ENCODE peak calls at places on chromosomes 16 and 17, in four cellular contexts. P, R, L and W are unnamed samples.

GRCh38 chr17:51044964-51045363 is 75.7 kb downstream of the SPAG9 start:
- DNase-seq in P (no peak), R (no peak), L (no peak), W (no peak)

GRCh38 chr16:30605148-30605547 is 5.0 kb downstream of the ZNF689 start:
- DNase-seq in P (no peak), R (no peak), L (no peak), W (no peak)

GRCh38 chr16:71969353-71969752 is 30.8 kb downstream of the PKD1L3 start:
- DNase-seq in P (no peak), R (no peak), L (no peak), W (no peak)

GRCh38 chr17:31533546-31534155 is 142.2 kb downstream of the RAB11FIP4 start:
- DNase-seq in P (peak; percentile 53), R (no peak), L (peak; percentile 41), W (peak; percentile 99)

GRCh38 chr17:44970136-44970737 is 2.1 kb upstream of the C1QL1 start:
- DNase-seq in P (peak; percentile 60), R (no peak), L (no peak), W (peak; percentile 96)

GRCh38 chr16:51753382-51753781 is 602.3 kb upstream of the SALL1 start:
- DNase-seq in P (no peak), R (no peak), L (no peak), W (no peak)

GRCh38 chr17:72931163-72931562 is 161.3 kb downstream of the SLC39A11 start:
- DNase-seq in P (no peak), R (peak; percentile 86), L (peak; percentile 57), W (no peak)

GRCh38 chr17:9274973-9275372 is 253.7 kb downstream of the NTN1 start:
- DNase-seq in P (no peak), R (no peak), L (no peak), W (no peak)

GRCh38 chr16:89322381-89323119 is 105.0 kb downstream of the ZNF778 start:
- DNase-seq in P (peak; percentile 67), R (no peak), L (no peak), W (peak; percentile 89)

GRCh38 chr17:66755101-66755943 is 79.6 kb upstream of the CACNG5 start:
- DNase-seq in P (no peak), R (no peak), L (no peak), W (no peak)

GRCh38 chr17:81470944-81471803 is 41.4 kb downstream of the ACTG1 start:
- DNase-seq in P (no peak), R (no peak), L (no peak), W (no peak)

GRCh38 chr17:35988164-35988563 is 1.6 kb upstream of the CCL14 start:
- DNase-seq in P (no peak), R (no peak), L (no peak), W (no peak)

GRCh38 chr17:81599719-81600486 is 37.0 kb downstream of the NPLOC4 start:
- DNase-seq in P (no peak), R (no peak), L (no peak), W (peak; percentile 92)

GRCh38 chr17:28499366-28499668 is 6.8 kb upstream of the FOXN1 start:
- DNase-seq in P (no peak), R (no peak), L (no peak), W (peak; percentile 53)

GRCh38 chr17:50806141-50806643 is 29.2 kb upstream of the WFIKKN2 start:
- DNase-seq in P (no peak), R (no peak), L (no peak), W (peak; percentile 84)

GRCh38 chr17:70947636-70948565 is 778.6 kb downstream of the KCNJ2 start:
- DNase-seq in P (no peak), R (no peak), L (no peak), W (no peak)

GRCh38 chr17:56141046-56141839 is 12.0 kb upstream of the ANKFN1 start:
- DNase-seq in P (no peak), R (no peak), L (no peak), W (no peak)

GRCh38 chr17:2049333-2050245 is 5.3 kb upstream of the HIC1 start:
- DNase-seq in P (peak; percentile 94), R (peak; percentile 89), L (peak; percentile 46), W (peak; percentile 99)

GRCh38 chr17:58755577-58756245 is at the start of gene PPM1E:
- DNase-seq in P (peak; percentile 57), R (peak; percentile 58), L (peak; percentile 66), W (peak; percentile 95)

GRCh38 chr17:45768000-45768399 is 16.1 kb upstream of the CRHR1 start:
- DNase-seq in P (no peak), R (no peak), L (no peak), W (no peak)

GRCh38 chr17:55089955-55090573 is 121.5 kb downstream of the STXBP4 start:
- DNase-seq in P (no peak), R (peak; percentile 90), L (no peak), W (no peak)

GRCh38 chr17:50533720-50534148 is 1.2 kb downstream of the EPN3 start:
- DNase-seq in P (peak; percentile 88), R (no peak), L (no peak), W (peak; percentile 92)

GRCh38 chr17:41467546-41467945 is 360 bp upstream of the KRT32 start:
- DNase-seq in P (no peak), R (no peak), L (no peak), W (peak; percentile 93)

GRCh38 chr17:38794221-38794620 is 5.1 kb downstream of the PIP4K2B start:
- DNase-seq in P (no peak), R (no peak), L (no peak), W (no peak)

GRCh38 chr17:44738214-44738906 is 20.4 kb upstream of the ADAM11 start:
- DNase-seq in P (no peak), R (peak; percentile 15), L (no peak), W (no peak)

GRCh38 chr17:72567774-72568173 is 447.0 kb downstream of the SOX9 start:
- DNase-seq in P (no peak), R (no peak), L (no peak), W (no peak)

DNA sequence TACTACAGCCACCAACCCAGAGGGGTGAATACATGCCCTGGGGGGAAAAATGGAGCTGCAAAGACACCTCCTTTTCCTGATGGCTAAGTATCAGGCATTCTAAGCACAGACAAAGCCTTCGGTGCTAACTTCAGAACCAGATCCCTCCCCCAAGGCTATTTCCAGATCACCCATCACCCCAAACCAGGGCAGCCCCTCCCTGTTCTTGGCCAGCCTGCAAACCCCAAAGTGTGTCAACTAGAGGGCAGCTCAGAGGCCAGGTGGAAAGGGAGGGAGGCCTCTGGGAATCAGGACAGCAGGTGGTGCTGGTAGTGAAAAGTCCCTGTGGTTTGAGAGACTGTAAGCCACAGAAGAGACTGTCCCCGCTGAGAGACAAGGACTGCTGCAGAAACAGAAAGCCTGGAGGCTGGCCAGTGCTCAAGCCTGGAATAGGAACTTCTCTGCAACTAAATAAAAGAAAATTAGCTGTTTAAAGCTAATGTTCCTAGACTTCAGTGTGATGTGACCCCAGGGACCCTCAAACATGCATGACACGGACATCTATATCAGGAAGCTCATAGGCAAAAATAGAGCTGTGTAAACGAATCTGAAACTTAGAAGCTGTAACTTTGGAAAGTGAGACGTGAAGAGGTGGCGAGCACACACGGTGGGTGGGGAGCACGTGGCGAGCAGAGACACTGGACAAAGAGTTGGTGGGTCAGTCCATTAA is 9.1 kb downstream of the TUBG1 start:
- DNase-seq in P (peak; percentile 20), R (peak; percentile 97), L (peak; percentile 50), W (no peak)
- H3K4me3 ChIP-seq in P (no peak overlapping the region), R (peak overlapping the region; percentile 62), L (no peak overlapping the region), W (no peak overlapping the region)

GRCh38 chr16:13833510-13833909 is 86.4 kb upstream of the ERCC4 start:
- DNase-seq in P (no peak), R (no peak), L (no peak), W (no peak)

GRCh38 chr16:13839577-13839976 is 80.4 kb upstream of the ERCC4 start:
- DNase-seq in P (no peak), R (no peak), L (peak; percentile 2), W (no peak)

GRCh38 chr16:13835357-13835756 is 84.6 kb upstream of the ERCC4 start:
- DNase-seq in P (no peak), R (peak; percentile 19), L (no peak), W (no peak)

DNA sequence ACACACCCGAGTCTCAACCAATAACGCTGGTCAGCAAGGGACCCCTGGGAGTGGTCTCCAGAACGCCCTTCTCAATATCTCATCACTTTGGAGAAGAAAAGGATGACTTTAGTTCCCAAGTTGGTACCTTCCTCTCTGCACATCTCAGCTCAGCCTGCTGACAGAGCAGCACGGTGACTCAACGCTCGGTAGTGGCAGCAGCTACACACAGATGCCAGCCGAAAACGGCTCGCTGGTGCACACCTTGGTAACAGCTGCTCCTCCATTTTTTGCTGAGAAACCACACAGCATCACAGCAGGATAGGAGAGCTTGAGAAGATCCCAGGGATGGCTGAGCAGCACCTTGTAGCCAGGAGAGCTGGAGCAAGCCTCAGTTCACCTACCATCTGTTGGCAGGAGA is 84.0 kb upstream of the ERCC4 start:
- DNase-seq in P (no peak), R (no peak), L (no peak), W (peak; percentile 8)
- H3K4me3 ChIP-seq in P (no peak overlapping the region), R (no peak overlapping the region), L (no peak overlapping the region), W (no peak overlapping the region)

DNA sequence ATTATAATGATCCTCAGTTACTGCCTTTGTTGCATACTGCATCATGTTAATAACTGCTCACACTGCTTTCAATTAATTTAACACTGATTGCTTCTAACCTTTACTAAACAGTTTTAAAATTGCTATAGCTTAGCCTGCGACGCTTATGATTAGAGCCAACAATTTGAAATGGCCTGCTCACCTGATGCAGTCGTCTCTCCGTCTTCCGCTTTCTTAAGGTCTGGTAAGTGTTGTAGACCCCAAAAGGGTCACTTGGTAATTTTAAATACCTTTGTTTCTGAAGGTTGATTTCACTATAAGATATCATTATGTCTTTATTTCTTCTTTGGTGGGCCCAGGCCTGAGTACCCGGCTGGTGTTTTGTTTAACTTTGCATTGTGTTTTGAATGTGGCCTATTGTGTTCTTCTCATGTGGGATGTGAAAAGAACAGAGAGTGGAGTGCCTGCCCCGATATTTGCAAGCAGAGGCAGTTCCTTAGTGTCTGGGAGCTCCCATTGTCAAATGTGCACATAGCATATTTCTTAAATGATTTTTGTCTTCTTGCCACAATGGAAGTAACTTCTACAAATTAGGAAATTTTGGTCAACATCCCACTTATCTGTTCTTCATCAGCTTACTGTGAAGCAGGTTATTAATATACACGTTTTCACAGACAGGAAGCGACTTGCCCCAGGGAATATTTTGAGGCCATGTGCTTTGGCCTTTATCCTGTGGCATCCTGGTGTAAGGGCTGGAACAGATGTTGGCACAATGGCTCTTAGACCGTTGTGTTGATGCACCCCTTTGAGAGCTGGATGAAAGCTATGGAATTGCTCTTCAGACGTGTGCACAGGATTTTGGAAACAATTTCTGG is 2.9 kb downstream of the PHKB start:
- DNase-seq in P (no peak), R (peak; percentile 33), L (peak; percentile 13), W (no peak)
- H3K4me3 ChIP-seq in P (no peak overlapping the region), R (peak overlapping the region; percentile 93), L (peak overlapping the region; percentile 89), W (no peak overlapping the region)

GRCh38 chr16:54933281-54934150 is 2.9 kb downstream of the IRX5 start:
- DNase-seq in P (no peak), R (no peak), L (no peak), W (peak; percentile 72)

GRCh38 chr16:54932737-54933254 is 2.1 kb downstream of the IRX5 start:
- DNase-seq in P (no peak), R (no peak), L (no peak), W (peak; percentile 93)

GRCh38 chr16:54936086-54936978 is 5.7 kb downstream of the IRX5 start:
- DNase-seq in P (no peak), R (no peak), L (no peak), W (peak; percentile 95)

GRCh38 chr16:54935411-54936085 is 4.9 kb downstream of the IRX5 start:
- DNase-seq in P (no peak), R (no peak), L (no peak), W (peak; percentile 89)

GRCh38 chr16:54934536-54935410 is 4.1 kb downstream of the IRX5 start:
- DNase-seq in P (no peak), R (no peak), L (no peak), W (peak; percentile 91)
- H3K4me3 ChIP-seq in P (no peak overlapping the region), R (no peak overlapping the region), L (no peak overlapping the region), W (peak overlapping the region; percentile 71)